ENCODE peak calls at places on chromosomes 16 and 17, in six cellular contexts. W is neural progenitor cell, Y is AG04450, D is PC-9, H is heart left ventricle, M is spleen. R is an unnamed sample.

GRCh38 chr17:21379080-21379711 is 3.0 kb downstream of the KCNJ12 start:
- DNase-seq in D (no peak), H (peak; percentile 77), M (no peak), Y (no peak), W (no peak), R (no peak)

GRCh38 chr16:56977823-56978430 is 11.4 kb upstream of the NLRC5 start:
- DNase-seq in M (no peak), D (no peak), Y (no peak), W (no peak), H (no peak), R (no peak)

GRCh38 chr16:3511286-3512180 is 10.7 kb downstream of the CLUAP1 start:
- DNase-seq in H (no peak), D (no peak), M (no peak), W (no peak), Y (no peak), R (no peak)

GRCh38 chr16:77938913-77939312 is 83.4 kb upstream of the CLEC3A start:
- DNase-seq in M (no peak), Y (no peak), H (no peak), W (no peak), D (no peak), R (no peak)

GRCh38 chr17:43200127-43200526 is 11.5 kb upstream of the TMEM106A start:
- DNase-seq in Y (no peak), D (no peak), H (no peak), M (no peak), W (no peak), R (no peak)

GRCh38 chr17:8141046-8141445 is 11.2 kb downstream of the PER1 start:
- DNase-seq in H (no peak), Y (no peak), W (no peak), D (no peak), M (no peak), R (no peak)

GRCh38 chr16:67551972-67552371 is 10.4 kb upstream of the CTCF start:
- DNase-seq in M (no peak), Y (no peak), W (no peak), H (no peak), D (no peak), R (no peak)

GRCh38 chr17:28554565-28554964 is 2.1 kb upstream of the UNC119 start:
- DNase-seq in H (peak; percentile 19), W (no peak), Y (no peak), M (no peak), D (no peak), R (no peak)

GRCh38 chr17:18986541-18987229 is 17.9 kb downstream of the FAM83G start:
- DNase-seq in W (no peak), Y (no peak), D (no peak), M (no peak), H (no peak), R (no peak)

GRCh38 chr17:9843152-9844010 is 17.7 kb downstream of the GLP2R start:
- DNase-seq in M (no peak), W (no peak), D (no peak), Y (no peak), H (no peak), R (no peak)

GRCh38 chr16:78993342-78993741 is 607.2 kb downstream of the MAF start:
- DNase-seq in W (no peak), H (no peak), D (no peak), M (no peak), Y (no peak), R (no peak)

GRCh38 chr17:51860934-51861561 is 297.5 kb downstream of the CA10 start:
- DNase-seq in H (no peak), D (no peak), M (no peak), W (peak; percentile 83), Y (no peak), R (no peak)

GRCh38 chr17:68698761-68699160 is 97.6 kb upstream of the FAM20A start:
- DNase-seq in Y (no peak), D (no peak), H (no peak), M (no peak), W (no peak), R (no peak)

GRCh38 chr16:3098459-3099394 is at the start of gene ZSCAN10:
- DNase-seq in M (peak; percentile 80), H (peak; percentile 46), Y (no peak), D (no peak), W (peak; percentile 35), R (no peak)

GRCh38 chr16:50144211-50144610 is 8.9 kb upstream of the TENT4B start:
- DNase-seq in M (no peak), D (no peak), Y (no peak), W (no peak), H (no peak), R (no peak)

GRCh38 chr17:75440738-75441448 is 15.5 kb upstream of the TMEM94 start:
- DNase-seq in M (no peak), Y (no peak), D (no peak), H (no peak), W (no peak), R (no peak)

GRCh38 chr17:7047566-7047965 is 3.7 kb upstream of the SLC16A11 start:
- DNase-seq in H (no peak), D (no peak), M (no peak), W (no peak), Y (no peak), R (no peak)

GRCh38 chr16:57009641-57010170 is 20.3 kb downstream of the NLRC5 start:
- DNase-seq in Y (no peak), W (no peak), M (no peak), H (peak; percentile 14), D (no peak), R (no peak)

GRCh38 chr16:79334127-79334526 is 266.4 kb downstream of the MAF start:
- DNase-seq in M (no peak), Y (no peak), H (no peak), D (no peak), W (peak; percentile 59), R (no peak)

GRCh38 chr16:5928476-5929055 is 831.0 kb upstream of the EEF2KMT start:
- DNase-seq in M (no peak), Y (no peak), D (no peak), H (no peak), W (peak; percentile 54), R (no peak)

GRCh38 chr17:62981933-62982332 is 15.9 kb downstream of the TANC2 start:
- DNase-seq in M (no peak), W (no peak), H (no peak), Y (no peak), D (no peak), R (peak; percentile 58)

GRCh38 chr17:41777157-41777578 is 9.3 kb downstream of the JUP start:
- DNase-seq in H (peak; percentile 81), Y (no peak), D (no peak), W (peak; percentile 60), M (no peak), R (no peak)

GRCh38 chr16:86016201-86016965 is 117.4 kb downstream of the IRF8 start:
- DNase-seq in M (no peak), Y (no peak), D (no peak), W (peak; percentile 72), H (no peak), R (no peak)

GRCh38 chr16:2156025-2156848 is 655 bp downstream of the TRAF7 start:
- DNase-seq in M (peak; percentile 90), W (peak; percentile 61), Y (no peak), H (no peak), D (no peak), R (no peak)

GRCh38 chr17:44934745-44935105 is 12.8 kb downstream of the KIF18B start:
- DNase-seq in M (peak; percentile 37), Y (no peak), H (no peak), D (no peak), W (no peak), R (no peak)

GRCh38 chr17:80123791-80124190 is 22.4 kb downstream of the GAA start:
- DNase-seq in D (no peak), Y (no peak), W (no peak), M (no peak), H (no peak), R (peak; percentile 27)

GRCh38 chr16:28073836-28074235 is 10.3 kb upstream of the GSG1L start:
- DNase-seq in H (no peak), D (no peak), Y (no peak), M (no peak), W (no peak), R (no peak)

GRCh38 chr17:68526548-68526947 is 14.3 kb downstream of the PRKAR1A start:
- DNase-seq in M (no peak), W (no peak), Y (no peak), D (no peak), H (no peak), R (no peak)

GRCh38 chr17:74782571-74782970 is 6.4 kb upstream of the NAT9 start:
- DNase-seq in Y (no peak), D (no peak), M (no peak), H (no peak), W (no peak), R (no peak)

GRCh38 chr16:81237942-81238295 is 570 bp upstream of the BCO1 start:
- DNase-seq in H (no peak), Y (no peak), M (no peak), W (peak; percentile 16), D (no peak), R (no peak)

GRCh38 chr16:81241706-81242105 is 3.2 kb downstream of the BCO1 start:
- DNase-seq in M (no peak), D (no peak), H (no peak), Y (no peak), W (no peak), R (no peak)

GRCh38 chr16:81239722-81240121 is 1.2 kb downstream of the BCO1 start:
- DNase-seq in D (no peak), W (no peak), H (no peak), M (no peak), Y (no peak), R (no peak)

GRCh38 chr16:81237282-81237681 is 1.2 kb upstream of the BCO1 start:
- DNase-seq in Y (no peak), H (peak; percentile 73), D (no peak), W (no peak), M (peak; percentile 24), R (peak; percentile 60)

GRCh38 chr16:81238296-81239011 is at the start of gene BCO1:
- DNase-seq in D (peak; percentile 78), M (peak; percentile 11), Y (peak; percentile 18), W (peak; percentile 87), H (no peak), R (peak; percentile 48)
- H3K27ac ChIP-seq in D (peak within 1 kb of the TSS; percentile 43), M (no peak within 1 kb of the TSS), Y (no peak within 1 kb of the TSS), W (peak within 1 kb of the TSS; percentile 95), H (peak within 1 kb of the TSS; percentile 73), R (no peak within 1 kb of the TSS)

GRCh38 chr17:896439-896838 is 83.1 kb downstream of the NXN start:
- DNase-seq in H (no peak), W (no peak), Y (no peak), M (no peak), D (no peak), R (no peak)
- H3K27ac ChIP-seq in H (peak overlapping the region; percentile 63), W (no peak overlapping the region), Y (peak overlapping the region; percentile 75), M (peak overlapping the region; percentile 49), D (no peak overlapping the region), R (no peak overlapping the region)

GRCh38 chr16:14056970-14057369 is 14.1 kb upstream of the MRTFB start:
- DNase-seq in H (no peak), Y (no peak), W (no peak), D (no peak), M (no peak), R (no peak)
- H3K27ac ChIP-seq in H (peak overlapping the region; percentile 45), Y (no peak overlapping the region), W (no peak overlapping the region), D (no peak overlapping the region), M (no peak overlapping the region), R (no peak overlapping the region)

DNA sequence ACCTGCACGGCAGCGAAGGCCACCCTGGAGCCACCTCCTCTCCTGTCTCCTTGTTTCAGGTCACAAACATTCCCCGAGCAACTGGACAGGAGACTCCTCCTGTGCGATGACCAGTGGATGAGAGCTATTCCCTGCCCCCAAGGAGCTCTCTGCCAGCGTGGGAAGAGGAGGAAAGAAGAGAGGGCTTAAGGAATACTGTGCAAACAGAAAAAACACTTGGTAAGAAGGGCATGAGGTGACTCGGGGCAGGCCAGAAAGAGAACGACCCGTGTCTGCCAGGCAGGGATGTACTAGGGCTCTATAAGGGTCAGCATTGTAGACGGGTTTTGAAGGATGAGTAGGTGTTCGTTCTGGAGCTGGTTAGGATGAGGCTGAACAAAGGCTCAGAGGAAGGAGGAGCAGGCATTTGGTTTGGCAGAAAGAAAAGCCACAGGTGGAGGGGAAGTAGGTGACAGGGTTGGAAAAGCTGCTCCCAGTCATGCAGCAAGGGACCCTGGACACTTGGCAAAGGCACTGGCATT is 11.0 kb downstream of the VAC14 start:
- DNase-seq in Y (no peak), D (no peak), H (no peak), W (no peak), M (no peak), R (no peak)
- H3K27ac ChIP-seq in Y (peak overlapping the region; percentile 61), D (no peak overlapping the region), H (no peak overlapping the region), W (no peak overlapping the region), M (peak overlapping the region; percentile 41), R (no peak overlapping the region)

R was measured in epithelial cell of prostate.